ENCODE peak calls at places on chromosomes 13 and 19, in nine cellular contexts. K is cardiac fibroblast, Y is fibroblast of mammary gland, Z is IMR-90, D is AG09309, N is progenitor cell of endocrine pancreas, I is choroid plexus epithelial cell, R is cardiac muscle cell, G is AG10803. O is an unnamed sample.

GRCh38 chr19:56080669-56081401 is 40.3 kb downstream of the ZNF787 start:
- DNase-seq in K (peak), Y (peak), I (peak), R (peak), G (peak), N (peak), D (peak), Z (peak), O (peak)

GRCh38 chr19:54188224-54188871 is 1.0 kb downstream of the MBOAT7 start:
- DNase-seq in R (peak), I (peak), Y (peak), N (no peak), D (no peak), K (peak), Z (peak), G (peak), O (no peak)

GRCh38 chr13:112983428-112984196 is 14.6 kb downstream of the MCF2L start:
- DNase-seq in Y (no peak), D (no peak), Z (no peak), R (no peak), N (no peak), I (no peak), G (no peak), K (no peak), O (no peak)

GRCh38 chr13:99484405-99484981 is 16.8 kb upstream of the TM9SF2 start:
- DNase-seq in D (peak), K (peak), R (peak), Y (peak), G (peak), N (no peak), Z (peak), I (peak), O (no peak)

GRCh38 chr13:35988648-35989081 is 142.5 kb downstream of the DCLK1 start:
- DNase-seq in Z (no peak), N (no peak), Y (peak), R (peak), D (peak), K (peak), I (peak), G (peak), O (no peak)

GRCh38 chr13:38824342-38824741 is 137.5 kb downstream of the FREM2 start:
- DNase-seq in N (no peak), D (no peak), R (no peak), K (no peak), I (no peak), G (no peak), Z (no peak), Y (no peak), O (no peak)

GRCh38 chr19:4776436-4777205 is 14.9 kb upstream of the FEM1A start:
- DNase-seq in Y (no peak), D (no peak), R (no peak), Z (no peak), G (no peak), N (no peak), K (no peak), I (no peak), O (no peak)

GRCh38 chr19:13987101-13987890 is 18.8 kb downstream of the RFX1 start:
- DNase-seq in R (no peak), N (no peak), Z (no peak), G (no peak), K (no peak), D (no peak), I (no peak), Y (no peak), O (no peak)

GRCh38 chr13:107743983-107744382 is 471.4 kb downstream of the LIG4 start:
- DNase-seq in D (peak), R (peak), G (peak), Y (peak), Z (peak), N (no peak), I (peak), K (peak), O (no peak)

GRCh38 chr19:4488496-4488895 is 16.4 kb downstream of the HDGFL2 start:
- DNase-seq in N (no peak), G (no peak), Y (no peak), Z (no peak), R (no peak), I (no peak), D (no peak), K (no peak), O (no peak)

GRCh38 chr13:33471182-33471581 is 185.6 kb upstream of the STARD13 start:
- DNase-seq in R (no peak), Y (no peak), Z (peak), D (no peak), K (no peak), G (no peak), N (no peak), I (no peak), O (no peak)

GRCh38 chr19:35320285-35320706 is 8.7 kb upstream of the CD22 start:
- DNase-seq in I (no peak), Z (no peak), G (no peak), D (no peak), R (no peak), Y (no peak), N (no peak), K (no peak), O (no peak)

GRCh38 chr19:18173054-18173571 is 500 bp upstream of the IFI30 start:
- DNase-seq in D (no peak), Y (peak), R (peak), Z (no peak), I (no peak), G (no peak), N (no peak), K (no peak), O (no peak)

GRCh38 chr13:78147905-78148304 is 229.3 kb upstream of the EDNRB start:
- DNase-seq in I (peak), R (peak), D (peak), G (peak), K (peak), Z (peak), N (no peak), Y (peak), O (no peak)

GRCh38 chr19:1104452-1105216 is 840 bp downstream of the GPX4 start:
- DNase-seq in K (peak), N (peak), R (peak), I (peak), D (no peak), Y (peak), Z (peak), G (peak), O (peak)

GRCh38 chr19:10655457-10656312 is 1.5 kb downstream of the ILF3 start:
- DNase-seq in Y (peak), N (no peak), G (peak), I (peak), Z (peak), R (peak), K (peak), D (no peak), O (peak)

GRCh38 chr13:22451345-22451744 is 729.4 kb upstream of the SGCG start:
- DNase-seq in Z (no peak), N (no peak), R (peak), Y (no peak), G (no peak), I (no peak), K (peak), D (no peak), O (no peak)

GRCh38 chr19:48506138-48506733 is 5.4 kb downstream of the LMTK3 start:
- DNase-seq in Y (peak), Z (peak), N (no peak), K (peak), I (peak), G (peak), R (peak), D (peak), O (no peak)

GRCh38 chr13:107374038-107374437 is 806.1 kb upstream of the ARGLU1 start:
- DNase-seq in I (peak), Y (peak), Z (peak), D (no peak), N (no peak), K (no peak), G (no peak), R (no peak), O (no peak)

GRCh38 chr13:69959041-69959440 is 148.6 kb upstream of the ATXN8OS start:
- DNase-seq in Z (no peak), K (no peak), G (no peak), D (no peak), Y (no peak), R (no peak), N (no peak), I (no peak), O (no peak)

GRCh38 chr13:39600766-39601165 is 2.2 kb downstream of the LHFPL6 start:
- DNase-seq in N (no peak), Y (peak), D (no peak), K (peak), Z (no peak), R (peak), I (peak), G (no peak), O (peak)

GRCh38 chr13:50511877-50512332 is 331.6 kb downstream of the DLEU7 start:
- DNase-seq in I (no peak), Y (no peak), G (no peak), R (no peak), Z (no peak), N (no peak), K (no peak), D (no peak), O (no peak)

GRCh38 chr13:49759503-49759902 is 33.0 kb downstream of the KPNA3 start:
- DNase-seq in Z (no peak), N (no peak), Y (peak), K (no peak), R (peak), G (peak), I (peak), D (no peak), O (no peak)

DNA sequence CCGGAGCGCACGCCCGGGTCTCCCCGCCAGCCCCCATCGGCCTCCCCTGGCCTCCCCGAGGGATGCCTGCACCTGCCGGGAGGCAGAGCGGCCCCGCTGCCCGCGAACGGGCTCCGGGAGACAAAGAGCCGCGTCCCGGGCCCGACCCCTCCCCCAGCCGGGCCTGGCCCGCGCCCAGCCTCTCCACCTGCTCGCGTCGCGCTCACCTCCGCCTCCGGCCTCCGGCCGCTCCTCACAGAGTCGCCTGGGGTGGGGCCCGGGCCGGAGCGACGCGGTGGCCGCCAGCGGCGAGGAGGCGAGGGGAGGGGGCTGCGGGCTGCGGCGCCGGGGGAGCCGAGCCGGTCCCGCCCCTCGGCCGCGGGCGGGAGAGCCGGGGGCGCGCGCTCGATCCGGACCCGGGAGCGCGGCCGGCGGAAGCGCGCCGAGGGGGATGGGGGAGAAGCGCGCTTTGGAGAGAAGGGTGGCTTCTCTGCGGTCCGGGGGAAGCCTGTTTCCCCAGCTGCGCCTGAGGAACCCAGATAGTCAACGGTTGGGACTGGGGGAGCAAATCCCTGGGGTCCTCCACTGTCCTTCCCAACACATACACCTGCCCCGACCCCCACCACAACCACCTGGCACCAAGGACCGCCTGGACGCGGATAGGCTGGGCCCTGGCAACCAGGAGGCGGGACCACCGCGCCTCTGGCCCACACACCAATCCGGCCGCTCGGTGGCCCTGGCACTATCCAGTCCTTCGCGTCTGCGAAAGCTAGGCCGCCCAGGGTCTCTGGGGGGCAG is at the start of gene PRR36:
- DNase-seq in K (no peak), Z (no peak), G (no peak), N (peak), R (no peak), Y (no peak), I (peak), D (no peak), O (peak)
- TF ChIP-seq CTCF in K (no peak), Z (no peak), G (no peak), N (no peak), R (no peak), Y (no peak), I (no peak), D (no peak), O (no peak)

GRCh38 chr19:36918090-36918489 is 2.0 kb downstream of the ZNF568 start:
- DNase-seq in Y (no peak), G (no peak), D (no peak), N (no peak), Z (no peak), I (no peak), R (no peak), K (no peak), O (no peak)

GRCh38 chr19:36916991-36917390 is 859 bp downstream of the ZNF568 start:
- DNase-seq in Y (peak), R (peak), Z (peak), I (peak), N (no peak), K (peak), G (peak), D (no peak), O (no peak)

GRCh38 chr19:36915992-36916830 is at the start of the genes ZNF568 and ZNF829:
- DNase-seq in Y (peak), Z (peak), K (peak), D (peak), R (peak), N (peak), G (peak), I (peak), O (peak)
- TF ChIP-seq CTCF in Y (peak), Z (peak), K (peak), D (peak), R (peak), N (peak), G (peak), I (peak), O (peak)

GRCh38 chr13:59475911-59476310 is 687.8 kb downstream of the DIAPH3 start:
- DNase-seq in Y (no peak), K (no peak), I (no peak), G (no peak), D (no peak), N (no peak), Z (no peak), R (no peak), O (no peak)

GRCh38 chr13:59476376-59476775 is 687.4 kb downstream of the DIAPH3 start:
- DNase-seq in Z (peak), K (no peak), G (no peak), I (no peak), D (no peak), R (no peak), N (no peak), Y (no peak), O (no peak)

GRCh38 chr13:59479629-59480028 is 684.1 kb downstream of the DIAPH3 start:
- DNase-seq in Z (no peak), K (no peak), N (no peak), R (no peak), G (no peak), D (no peak), Y (no peak), I (no peak), O (no peak)

GRCh38 chr13:59478908-59479307 is 684.8 kb downstream of the DIAPH3 start:
- DNase-seq in Z (no peak), N (no peak), K (no peak), I (no peak), R (no peak), D (no peak), G (no peak), Y (no peak), O (no peak)

DNA sequence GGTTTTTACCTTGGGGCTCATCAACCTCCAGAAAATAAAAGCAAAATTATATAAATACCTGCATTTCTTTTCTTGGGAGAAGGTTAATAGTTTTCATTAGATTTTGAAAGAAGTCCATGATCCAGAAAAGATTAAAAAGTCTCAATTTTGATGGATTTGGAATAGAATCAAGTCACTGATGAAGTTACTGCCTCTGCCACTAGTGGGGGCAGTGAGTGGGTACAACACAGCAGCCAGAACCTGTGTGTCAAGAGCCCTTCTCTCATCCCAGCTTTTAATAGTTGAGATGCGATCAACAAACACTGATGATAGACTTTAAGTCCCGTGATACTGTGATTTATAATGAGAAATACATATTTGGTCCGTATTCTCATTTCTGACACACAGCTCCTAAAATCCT is 686.7 kb downstream of the DIAPH3 start:
- DNase-seq in D (no peak), N (no peak), I (peak), K (no peak), Y (no peak), G (no peak), R (no peak), Z (no peak), O (no peak)
- TF ChIP-seq CTCF in D (peak), N (peak), I (peak), K (peak), Y (peak), G (peak), R (peak), Z (peak), O (peak)

DNA sequence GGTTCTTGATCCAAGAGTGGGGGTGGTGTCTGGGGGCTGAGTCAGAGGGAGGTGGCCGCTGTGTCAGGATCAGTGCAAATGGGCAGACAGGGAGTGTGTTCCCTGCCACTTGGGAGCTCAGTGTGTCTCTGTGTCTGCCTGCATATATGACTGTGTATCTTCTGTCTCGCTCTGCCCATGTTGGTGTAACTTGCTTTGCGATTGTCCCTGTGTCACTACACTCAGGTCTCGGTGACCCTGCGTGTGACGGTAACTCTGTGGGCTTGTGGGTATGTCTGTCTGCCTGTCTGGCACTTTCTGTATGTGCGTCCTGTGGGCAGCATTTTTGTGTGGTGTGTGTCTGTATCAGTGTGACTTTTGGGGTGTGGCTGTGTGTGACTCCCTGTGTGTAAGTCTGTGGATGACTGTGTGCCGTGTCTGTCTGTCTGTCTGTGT is 8.2 kb upstream of the ERFL start:
- DNase-seq in I (no peak), N (no peak), Y (no peak), R (no peak), K (no peak), Z (no peak), G (peak), D (no peak), O (no peak)
- TF ChIP-seq CTCF in I (no peak), N (no peak), Y (no peak), R (no peak), K (no peak), Z (no peak), G (no peak), D (no peak), O (no peak)

DNA sequence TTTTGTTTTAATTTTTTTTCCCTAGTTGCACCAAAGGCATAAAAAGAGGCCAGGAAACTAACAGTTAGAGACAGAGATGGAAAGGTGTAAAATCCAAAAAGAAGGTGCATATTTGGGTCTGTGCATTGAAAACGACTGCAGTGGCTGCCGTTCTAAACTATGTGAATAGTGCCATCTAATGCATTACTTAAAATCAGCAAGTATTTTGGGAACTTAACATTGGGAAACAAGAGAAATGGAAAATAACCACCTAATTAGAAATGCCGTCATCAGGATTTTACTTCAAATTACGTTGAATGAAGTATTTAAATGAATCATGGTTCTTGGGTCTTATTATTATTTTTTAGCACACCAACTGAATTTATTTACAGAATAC is 189.5 kb upstream of the MIR17HG start:
- DNase-seq in K (no peak), R (peak), I (peak), D (no peak), Y (no peak), G (no peak), Z (no peak), N (no peak), O (no peak)
- TF ChIP-seq CTCF in K (no peak), R (no peak), I (peak), D (no peak), Y (no peak), G (no peak), Z (no peak), N (peak), O (no peak)

GRCh38 chr13:24671367-24672117 is 8.7 kb upstream of the ATP12A start:
- DNase-seq in G (peak), K (peak), D (peak), R (peak), I (peak), Z (peak), Y (peak), N (no peak), O (peak)
- TF ChIP-seq CTCF in G (peak), K (peak), D (peak), R (peak), I (peak), Z (peak), Y (peak), N (peak), O (no peak)

GRCh38 chr19:50252887-50253268 is 49.5 kb downstream of the MYH14 start:
- DNase-seq in Y (no peak), D (no peak), G (no peak), K (no peak), Z (no peak), N (no peak), R (no peak), I (no peak), O (no peak)

GRCh38 chr19:50258918-50259372 is 55.5 kb downstream of the MYH14 start:
- DNase-seq in K (no peak), Y (peak), G (no peak), Z (no peak), N (no peak), R (peak), I (no peak), D (no peak), O (no peak)

GRCh38 chr19:50252111-50252886 is 48.9 kb downstream of the MYH14 start:
- DNase-seq in D (no peak), K (peak), G (no peak), R (peak), N (no peak), Z (no peak), I (peak), Y (peak), O (no peak)

GRCh38 chr19:50257141-50257540 is 53.7 kb downstream of the MYH14 start:
- DNase-seq in Z (no peak), N (no peak), Y (no peak), K (no peak), R (no peak), D (no peak), G (no peak), I (no peak), O (no peak)

DNA sequence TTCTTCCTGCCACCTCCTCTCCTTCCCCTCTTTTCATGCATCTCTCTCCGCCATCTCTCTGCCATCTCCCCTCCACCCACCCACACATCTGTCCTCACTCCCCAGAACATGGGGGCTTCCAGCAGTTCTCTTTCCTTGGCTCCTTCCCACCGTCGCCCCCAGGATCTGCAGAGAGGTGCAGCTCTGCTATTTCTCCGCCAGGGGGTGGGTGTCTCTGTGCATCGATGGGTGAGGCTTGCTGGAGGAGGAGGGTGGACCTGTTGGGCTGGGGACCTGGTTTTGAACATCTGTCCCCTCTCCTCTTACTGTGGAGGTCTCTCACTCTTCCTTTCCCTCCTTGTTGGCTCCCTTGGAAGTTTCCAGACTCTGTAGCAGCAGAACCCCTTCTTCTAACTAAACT is 51.7 kb downstream of the MYH14 start:
- DNase-seq in Y (no peak), I (no peak), R (no peak), K (no peak), G (no peak), D (no peak), N (no peak), Z (no peak), O (no peak)
- TF ChIP-seq CTCF in Y (peak), I (no peak), R (peak), K (peak), G (no peak), D (peak), N (no peak), Z (no peak), O (no peak)